ENCODE peak calls at places on chromosomes 5 and 9, in eight cellular contexts. One of them, this sample, is unnamed.

GRCh38 chr5:53298841-53299240 is 181.6 kb upstream of the FST start:
- DNase-seq in neural progenitor cell: no peak
- DNase-seq in lower lobe of right lung: no peak
- DNase-seq in AG04450: no peak
- DNase-seq in IMR-90: peak
- DNase-seq in Calu3: no peak
- DNase-seq in HFFc6: no peak
- DNase-seq in endodermal cell: no peak
- DNase-seq in this sample: no peak

GRCh38 chr9:110592075-110592830 is 12.7 kb upstream of the SVEP1 start:
- DNase-seq in Calu3: no peak
- DNase-seq in endodermal cell: no peak
- DNase-seq in lower lobe of right lung: no peak
- DNase-seq in AG04450: no peak
- DNase-seq in HFFc6: no peak
- DNase-seq in neural progenitor cell: no peak
- DNase-seq in IMR-90: peak
- DNase-seq in this sample: no peak

GRCh38 chr5:122313001-122313402 is 965 bp downstream of the SNCAIP start:
- DNase-seq in lower lobe of right lung: no peak
- DNase-seq in endodermal cell: peak
- DNase-seq in AG04450: no peak
- DNase-seq in HFFc6: peak
- DNase-seq in Calu3: peak
- DNase-seq in IMR-90: peak
- DNase-seq in neural progenitor cell: peak
- DNase-seq in this sample: no peak

GRCh38 chr5:155402927-155403645 is 389.5 kb downstream of the KIF4B start:
- DNase-seq in IMR-90: no peak
- DNase-seq in lower lobe of right lung: no peak
- DNase-seq in neural progenitor cell: no peak
- DNase-seq in AG04450: no peak
- DNase-seq in endodermal cell: no peak
- DNase-seq in Calu3: no peak
- DNase-seq in HFFc6: no peak
- DNase-seq in this sample: no peak

GRCh38 chr9:101018391-101018990 is 10.0 kb upstream of the PLPPR1 start:
- DNase-seq in neural progenitor cell: no peak
- DNase-seq in endodermal cell: no peak
- DNase-seq in lower lobe of right lung: no peak
- DNase-seq in IMR-90: no peak
- DNase-seq in Calu3: no peak
- DNase-seq in AG04450: no peak
- DNase-seq in HFFc6: no peak
- DNase-seq in this sample: no peak

GRCh38 chr9:127340721-127341120 is 56.2 kb upstream of the SLC2A8 start:
- DNase-seq in Calu3: no peak
- DNase-seq in IMR-90: no peak
- DNase-seq in neural progenitor cell: no peak
- DNase-seq in lower lobe of right lung: no peak
- DNase-seq in AG04450: no peak
- DNase-seq in endodermal cell: no peak
- DNase-seq in HFFc6: no peak
- DNase-seq in this sample: no peak

GRCh38 chr9:96015876-96016686 is 140.6 kb downstream of the ERCC6L2 start:
- DNase-seq in Calu3: no peak
- DNase-seq in neural progenitor cell: no peak
- DNase-seq in lower lobe of right lung: no peak
- DNase-seq in IMR-90: peak
- DNase-seq in AG04450: no peak
- DNase-seq in HFFc6: no peak
- DNase-seq in endodermal cell: no peak
- DNase-seq in this sample: peak

GRCh38 chr5:107700486-107700885 is 29.7 kb upstream of the EFNA5 start:
- DNase-seq in AG04450: no peak
- DNase-seq in Calu3: no peak
- DNase-seq in lower lobe of right lung: no peak
- DNase-seq in IMR-90: no peak
- DNase-seq in endodermal cell: no peak
- DNase-seq in neural progenitor cell: no peak
- DNase-seq in HFFc6: no peak
- DNase-seq in this sample: no peak

GRCh38 chr9:124019771-124020519 is 8.4 kb downstream of the LHX2 start:
- DNase-seq in lower lobe of right lung: no peak
- DNase-seq in IMR-90: no peak
- DNase-seq in HFFc6: no peak
- DNase-seq in neural progenitor cell: peak
- DNase-seq in AG04450: no peak
- DNase-seq in endodermal cell: no peak
- DNase-seq in Calu3: no peak
- DNase-seq in this sample: no peak

GRCh38 chr9:89799766-89800165 is 195.0 kb downstream of the GADD45G start:
- DNase-seq in IMR-90: no peak
- DNase-seq in lower lobe of right lung: peak
- DNase-seq in AG04450: no peak
- DNase-seq in Calu3: no peak
- DNase-seq in HFFc6: no peak
- DNase-seq in endodermal cell: no peak
- DNase-seq in neural progenitor cell: no peak
- DNase-seq in this sample: no peak

GRCh38 chr5:77935516-77936364 is 159.6 kb upstream of the TBCA start:
- DNase-seq in IMR-90: no peak
- DNase-seq in Calu3: no peak
- DNase-seq in neural progenitor cell: no peak
- DNase-seq in AG04450: no peak
- DNase-seq in HFFc6: peak
- DNase-seq in lower lobe of right lung: no peak
- DNase-seq in endodermal cell: no peak
- DNase-seq in this sample: no peak

GRCh38 chr5:122789461-122790171 is 14.7 kb downstream of the SNX2 start:
- DNase-seq in AG04450: no peak
- DNase-seq in neural progenitor cell: no peak
- DNase-seq in endodermal cell: no peak
- DNase-seq in Calu3: no peak
- DNase-seq in IMR-90: peak
- DNase-seq in HFFc6: no peak
- DNase-seq in lower lobe of right lung: no peak
- DNase-seq in this sample: no peak

GRCh38 chr9:127904888-127905728 is 5.7 kb upstream of the ST6GALNAC6 start:
- DNase-seq in AG04450: no peak
- DNase-seq in IMR-90: no peak
- DNase-seq in Calu3: no peak
- DNase-seq in lower lobe of right lung: no peak
- DNase-seq in HFFc6: no peak
- DNase-seq in endodermal cell: no peak
- DNase-seq in neural progenitor cell: no peak
- DNase-seq in this sample: peak

GRCh38 chr9:109440797-109441287 is 57.3 kb downstream of the PTPN3 start:
- DNase-seq in neural progenitor cell: peak
- DNase-seq in Calu3: peak
- DNase-seq in HFFc6: peak
- DNase-seq in endodermal cell: peak
- DNase-seq in IMR-90: peak
- DNase-seq in AG04450: peak
- DNase-seq in lower lobe of right lung: no peak
- DNase-seq in this sample: peak

GRCh38 chr9:109439378-109440116 is 58.6 kb downstream of the PTPN3 start:
- DNase-seq in lower lobe of right lung: no peak
- DNase-seq in endodermal cell: no peak
- DNase-seq in Calu3: no peak
- DNase-seq in AG04450: no peak
- DNase-seq in IMR-90: no peak
- DNase-seq in HFFc6: no peak
- DNase-seq in neural progenitor cell: no peak
- DNase-seq in this sample: no peak

GRCh38 chr9:109440117-109440515 is 58.0 kb downstream of the PTPN3 start:
- DNase-seq in neural progenitor cell: no peak
- DNase-seq in AG04450: no peak
- DNase-seq in HFFc6: no peak
- DNase-seq in lower lobe of right lung: no peak
- DNase-seq in Calu3: no peak
- DNase-seq in endodermal cell: no peak
- DNase-seq in IMR-90: no peak
- DNase-seq in this sample: no peak

GRCh38 chr9:109442716-109443115 is 55.4 kb downstream of the PTPN3 start:
- DNase-seq in Calu3: no peak
- DNase-seq in endodermal cell: no peak
- DNase-seq in AG04450: no peak
- DNase-seq in IMR-90: no peak
- DNase-seq in HFFc6: no peak
- DNase-seq in lower lobe of right lung: no peak
- DNase-seq in neural progenitor cell: no peak
- DNase-seq in this sample: no peak

GRCh38 chr9:109441296-109441695 is 56.8 kb downstream of the PTPN3 start:
- DNase-seq in HFFc6: no peak
- DNase-seq in neural progenitor cell: peak
- DNase-seq in lower lobe of right lung: no peak
- DNase-seq in Calu3: no peak
- DNase-seq in IMR-90: no peak
- DNase-seq in endodermal cell: peak
- DNase-seq in AG04450: no peak
- DNase-seq in this sample: no peak
- TF ChIP-seq CTCF in HFFc6: no peak
- TF ChIP-seq CTCF in neural progenitor cell: no peak
- TF ChIP-seq CTCF in lower lobe of right lung: no peak
- TF ChIP-seq CTCF in Calu3: peak
- TF ChIP-seq CTCF in IMR-90: no peak
- TF ChIP-seq CTCF in endodermal cell: no peak
- TF ChIP-seq CTCF in AG04450: no peak
- TF ChIP-seq CTCF in this sample: peak

DNA sequence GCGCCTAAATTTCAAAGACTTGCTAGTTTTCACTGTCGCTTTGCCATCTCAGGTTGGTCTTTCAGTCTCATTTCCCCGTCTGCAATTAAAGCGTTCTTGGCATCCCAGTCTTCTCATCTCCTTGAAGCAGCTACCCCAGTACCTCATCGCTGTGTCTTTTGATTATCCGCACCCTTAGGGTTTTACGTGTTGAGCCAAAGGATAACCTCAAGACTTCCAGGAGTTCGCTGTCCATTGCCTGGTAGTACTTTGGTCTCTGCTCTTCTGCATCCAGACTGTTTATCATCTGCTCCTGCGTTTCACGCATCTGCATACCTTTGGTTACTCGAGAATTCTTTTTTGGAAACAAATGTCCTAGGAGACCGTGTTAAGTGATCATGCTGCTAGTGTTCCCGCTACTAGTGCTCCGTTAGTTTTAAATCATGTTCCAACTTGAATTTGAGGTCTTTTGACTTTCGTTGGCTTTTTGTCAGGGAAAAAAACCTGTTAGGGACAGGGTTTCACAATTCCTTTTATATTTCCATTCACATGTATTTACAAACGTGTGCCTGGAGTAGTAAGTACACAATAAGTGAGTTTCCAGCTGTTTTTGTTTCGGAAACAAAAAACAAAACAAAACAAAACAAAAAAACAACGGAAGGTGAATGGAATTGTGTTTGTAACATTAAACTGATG is 877 bp downstream of the RABGAP1 start:
- DNase-seq in IMR-90: peak
- DNase-seq in endodermal cell: no peak
- DNase-seq in neural progenitor cell: no peak
- DNase-seq in HFFc6: peak
- DNase-seq in lower lobe of right lung: no peak
- DNase-seq in Calu3: no peak
- DNase-seq in AG04450: peak
- DNase-seq in this sample: no peak
- TF ChIP-seq CTCF in IMR-90: no peak
- TF ChIP-seq CTCF in endodermal cell: no peak
- TF ChIP-seq CTCF in neural progenitor cell: no peak
- TF ChIP-seq CTCF in HFFc6: no peak
- TF ChIP-seq CTCF in lower lobe of right lung: no peak
- TF ChIP-seq CTCF in Calu3: no peak
- TF ChIP-seq CTCF in AG04450: no peak
- TF ChIP-seq CTCF in this sample: no peak

DNA sequence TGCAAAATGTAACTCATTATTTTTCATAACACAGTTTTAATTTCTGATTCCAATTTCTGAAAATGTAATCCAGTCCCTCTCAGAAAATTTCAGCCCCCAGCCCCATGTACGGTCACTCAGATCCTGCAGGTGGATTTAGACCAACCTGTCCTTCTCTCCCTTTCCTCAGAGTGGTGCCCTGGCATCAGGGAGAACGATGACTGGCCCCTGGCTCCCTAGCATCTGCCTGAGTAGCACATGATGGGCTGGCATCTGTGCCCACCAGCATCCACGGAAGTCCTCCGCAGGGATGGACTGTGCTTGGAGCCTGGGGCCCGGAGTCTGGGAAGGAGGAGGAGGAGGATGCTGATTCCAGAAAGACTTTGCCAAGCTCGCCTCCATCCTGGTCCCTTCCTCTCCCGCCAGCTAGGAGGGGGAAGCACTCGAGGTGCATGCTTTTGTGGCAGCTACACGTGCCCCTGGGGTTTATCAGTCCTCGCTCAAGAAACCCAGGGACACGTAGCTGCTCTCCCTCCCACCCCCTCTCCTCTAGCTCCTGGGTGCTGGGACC is 54.4 kb upstream of the RUFY1 start:
- DNase-seq in neural progenitor cell: no peak
- DNase-seq in HFFc6: no peak
- DNase-seq in IMR-90: no peak
- DNase-seq in AG04450: no peak
- DNase-seq in endodermal cell: no peak
- DNase-seq in lower lobe of right lung: no peak
- DNase-seq in Calu3: peak
- DNase-seq in this sample: no peak
- TF ChIP-seq CTCF in neural progenitor cell: peak
- TF ChIP-seq CTCF in HFFc6: no peak
- TF ChIP-seq CTCF in IMR-90: peak
- TF ChIP-seq CTCF in AG04450: no peak
- TF ChIP-seq CTCF in endodermal cell: peak
- TF ChIP-seq CTCF in lower lobe of right lung: no peak
- TF ChIP-seq CTCF in Calu3: no peak
- TF ChIP-seq CTCF in this sample: peak

GRCh38 chr5:138463335-138464017 is 1.8 kb upstream of the EGR1 start:
- DNase-seq in AG04450: no peak
- DNase-seq in Calu3: no peak
- DNase-seq in neural progenitor cell: peak
- DNase-seq in lower lobe of right lung: peak
- DNase-seq in endodermal cell: peak
- DNase-seq in IMR-90: no peak
- DNase-seq in HFFc6: no peak
- DNase-seq in this sample: no peak
- TF ChIP-seq CTCF in AG04450: peak
- TF ChIP-seq CTCF in Calu3: no peak
- TF ChIP-seq CTCF in neural progenitor cell: no peak
- TF ChIP-seq CTCF in lower lobe of right lung: no peak
- TF ChIP-seq CTCF in endodermal cell: no peak
- TF ChIP-seq CTCF in IMR-90: no peak
- TF ChIP-seq CTCF in HFFc6: no peak
- TF ChIP-seq CTCF in this sample: no peak

GRCh38 chr5:172188893-172189692 is 1.1 kb upstream of the STK10 start:
- DNase-seq in IMR-90: peak
- DNase-seq in AG04450: no peak
- DNase-seq in Calu3: no peak
- DNase-seq in neural progenitor cell: peak
- DNase-seq in HFFc6: no peak
- DNase-seq in endodermal cell: peak
- DNase-seq in lower lobe of right lung: no peak
- DNase-seq in this sample: no peak
- TF ChIP-seq CTCF in IMR-90: no peak
- TF ChIP-seq CTCF in AG04450: no peak
- TF ChIP-seq CTCF in Calu3: no peak
- TF ChIP-seq CTCF in neural progenitor cell: peak
- TF ChIP-seq CTCF in HFFc6: no peak
- TF ChIP-seq CTCF in endodermal cell: no peak
- TF ChIP-seq CTCF in lower lobe of right lung: peak
- TF ChIP-seq CTCF in this sample: no peak

GRCh38 chr5:127030259-127031146 is at the start of gene MARCHF3:
- DNase-seq in IMR-90: peak
- DNase-seq in endodermal cell: peak
- DNase-seq in AG04450: peak
- DNase-seq in lower lobe of right lung: peak
- DNase-seq in HFFc6: peak
- DNase-seq in Calu3: peak
- DNase-seq in neural progenitor cell: peak
- DNase-seq in this sample: peak
- TF ChIP-seq CTCF in IMR-90: peak
- TF ChIP-seq CTCF in endodermal cell: peak
- TF ChIP-seq CTCF in AG04450: peak
- TF ChIP-seq CTCF in lower lobe of right lung: peak
- TF ChIP-seq CTCF in HFFc6: peak
- TF ChIP-seq CTCF in Calu3: peak
- TF ChIP-seq CTCF in neural progenitor cell: peak
- TF ChIP-seq CTCF in this sample: peak

This sample was measured in GM10248.